ENCODE peak calls at places on chromosomes 13 and 19, in seven cellular contexts. G, R, L, S, V, J and F are unnamed samples.

GRCh38 chr13:108993346-108993745 is 363.9 kb downstream of the MYO16 start:
- DNase-seq in V (peak), S (no peak), R (no peak), G (no peak), J (no peak), L (no peak), F (no peak)

GRCh38 chr19:4139614-4140236 is 13.7 kb upstream of the CREB3L3 start:
- DNase-seq in L (peak), G (peak), S (peak), R (peak), V (peak), J (no peak), F (peak)

GRCh38 chr13:28035146-28035782 is 46.8 kb upstream of the URAD start:
- DNase-seq in J (no peak), R (no peak), S (no peak), L (no peak), V (peak), G (no peak), F (peak)

GRCh38 chr19:52351512-52351911 is 15.5 kb downstream of the ZNF610 start:
- DNase-seq in L (no peak), S (peak), G (peak), J (no peak), V (no peak), R (peak), F (no peak)

GRCh38 chr19:39420769-39421168 is 8.3 kb downstream of the PLEKHG2 start:
- DNase-seq in G (no peak), J (no peak), V (no peak), R (no peak), S (no peak), L (no peak), F (no peak)

GRCh38 chr13:104625196-104625595 is 1559.0 kb upstream of the SLC10A2 start:
- DNase-seq in G (no peak), L (no peak), J (no peak), V (peak), S (no peak), R (no peak), F (no peak)

GRCh38 chr19:33684550-33685303 is 63.0 kb downstream of the CHST8 start:
- DNase-seq in S (no peak), R (no peak), G (no peak), J (no peak), V (no peak), L (no peak), F (no peak)

GRCh38 chr19:42254083-42254849 is 662 bp downstream of the ERF start:
- DNase-seq in L (no peak), V (peak), G (peak), S (peak), R (peak), J (no peak), F (peak)

GRCh38 chr19:13092206-13092605 is 10.5 kb downstream of the LYL1 start:
- DNase-seq in J (no peak), R (no peak), V (no peak), S (no peak), G (no peak), L (no peak), F (no peak)

GRCh38 chr13:39767791-39768564 is 112.5 kb downstream of the COG6 start:
- DNase-seq in S (no peak), J (no peak), R (peak), G (no peak), L (no peak), V (no peak), F (no peak)

GRCh38 chr13:79723462-79724116 is 242.6 kb downstream of the NDFIP2 start:
- DNase-seq in G (no peak), S (no peak), J (no peak), V (no peak), L (no peak), R (no peak), F (no peak)

GRCh38 chr13:35475960-35476943 is at the start of gene MAB21L1:
- DNase-seq in R (peak), G (no peak), S (peak), J (no peak), V (peak), L (peak), F (no peak)

GRCh38 chr19:2289714-2290435 is 7.9 kb upstream of the PEAK3 start:
- DNase-seq in S (peak), R (peak), G (no peak), J (no peak), V (no peak), L (no peak), F (no peak)